ENCODE peak calls at places on chromosomes 4 and X, in eight cellular contexts. D is AG04450; S is astrocyte; N is neural progenitor cell; W is mesenchymal stem cell; C is right atrium auricular region; K is AG09309; Q is CD8-positive, alpha-beta memory T cell. H is an unnamed sample.

GRCh38 chr4:124386648-124387047 is 325.9 kb downstream of the ANKRD50 start:
- DNase-seq in D (no peak), S (no peak), N (no peak), W (no peak), C (no peak), K (no peak), Q (no peak), H (no peak)

GRCh38 chr4:95522682-95523410 is 25.9 kb downstream of the UNC5C start:
- DNase-seq in D (no peak), S (no peak), N (no peak), W (no peak), C (no peak), K (no peak), Q (no peak), H (no peak)

GRCh38 chr4:158996669-158997074 is 106.2 kb upstream of the RAPGEF2 start:
- DNase-seq in D (peak; percentile 82), S (peak; percentile 97), N (no peak), W (peak; percentile 91), C (no peak), K (peak; percentile 89), Q (no peak), H (no peak)

GRCh38 chr4:4386296-4386735 is 586 bp upstream of the NSG1 start:
- DNase-seq in D (no peak), S (no peak), N (peak; percentile 65), W (peak; percentile 47), C (no peak), K (no peak), Q (peak; percentile 30), H (no peak)

GRCh38 chrX:108123591-108124366 is 32.2 kb downstream of the ATG4A start:
- DNase-seq in D (no peak), S (peak; percentile 9), N (no peak), W (no peak), C (no peak), K (no peak), Q (no peak), H (no peak)

GRCh38 chr4:123315617-123316016 is 81.0 kb upstream of the SPRY1 start:
- DNase-seq in D (no peak), S (no peak), N (no peak), W (no peak), C (no peak), K (no peak), Q (no peak), H (no peak)

GRCh38 chrX:53071604-53072417 is 10.4 kb upstream of the TSPYL2 start:
- DNase-seq in D (no peak), S (peak; percentile 30), N (peak; percentile 81), W (peak; percentile 67), C (peak; percentile 87), K (no peak), Q (peak; percentile 78), H (peak; percentile 75)

GRCh38 chr4:151851354-151851753 is 90.5 kb upstream of the GATB start:
- DNase-seq in D (no peak), S (no peak), N (no peak), W (no peak), C (no peak), K (no peak), Q (no peak), H (no peak)

GRCh38 chrX:22314692-22315091 is 42.0 kb downstream of the CBLL2 start:
- DNase-seq in D (no peak), S (no peak), N (peak; percentile 8), W (peak; percentile 22), C (no peak), K (no peak), Q (no peak), H (no peak)

GRCh38 chr4:110770353-110770752 is 147.5 kb upstream of the PITX2 start:
- DNase-seq in D (no peak), S (no peak), N (no peak), W (no peak), C (no peak), K (no peak), Q (no peak), H (no peak)

GRCh38 chr4:165010487-165010886 is 21.3 kb upstream of the TRIM60 start:
- DNase-seq in D (no peak), S (no peak), N (no peak), W (no peak), C (no peak), K (no peak), Q (no peak), H (no peak)

GRCh38 chrX:2479420-2479780 is 21.4 kb downstream of the DHRSX start:
- DNase-seq in D (no peak), S (no peak), N (no peak), W (no peak), C (no peak), K (no peak), Q (no peak), H (no peak)

GRCh38 chrX:2471641-2472040 is 29.1 kb downstream of the DHRSX start:
- DNase-seq in D (no peak), S (no peak), N (no peak), W (no peak), C (no peak), K (no peak), Q (no peak), H (no peak)

GRCh38 chrX:2474280-2474962 is 26.4 kb downstream of the DHRSX start:
- DNase-seq in D (no peak), S (no peak), N (peak; percentile 43), W (no peak), C (no peak), K (no peak), Q (no peak), H (no peak)

GRCh38 chrX:2478546-2479419 is 22.0 kb downstream of the DHRSX start:
- DNase-seq in D (no peak), S (no peak), N (no peak), W (no peak), C (no peak), K (no peak), Q (no peak), H (no peak)

GRCh38 chrX:2474963-2475726 is 25.6 kb downstream of the DHRSX start:
- DNase-seq in D (no peak), S (no peak), N (no peak), W (no peak), C (no peak), K (no peak), Q (no peak), H (no peak)
- H3K4me3 ChIP-seq in D (no peak overlapping the region), S (no peak overlapping the region), N (no peak overlapping the region), W (no peak overlapping the region), C (no peak overlapping the region), K (no peak overlapping the region), Q (no peak overlapping the region), H (no peak overlapping the region)

GRCh38 chr4:115274545-115274944 is 161.1 kb upstream of the NDST4 start:
- DNase-seq in D (no peak), S (no peak), N (no peak), W (no peak), C (no peak), K (no peak), Q (peak; percentile 12), H (no peak)

GRCh38 chr4:115278830-115279229 is 165.4 kb upstream of the NDST4 start:
- DNase-seq in D (no peak), S (no peak), N (no peak), W (no peak), C (no peak), K (no peak), Q (no peak), H (no peak)

GRCh38 chr4:115272185-115272584 is 158.8 kb upstream of the NDST4 start:
- DNase-seq in D (no peak), S (no peak), N (no peak), W (peak; percentile 14), C (no peak), K (no peak), Q (no peak), H (no peak)

GRCh38 chr4:115272585-115272984 is 159.2 kb upstream of the NDST4 start:
- DNase-seq in D (no peak), S (no peak), N (no peak), W (peak; percentile 19), C (no peak), K (no peak), Q (no peak), H (no peak)

DNA sequence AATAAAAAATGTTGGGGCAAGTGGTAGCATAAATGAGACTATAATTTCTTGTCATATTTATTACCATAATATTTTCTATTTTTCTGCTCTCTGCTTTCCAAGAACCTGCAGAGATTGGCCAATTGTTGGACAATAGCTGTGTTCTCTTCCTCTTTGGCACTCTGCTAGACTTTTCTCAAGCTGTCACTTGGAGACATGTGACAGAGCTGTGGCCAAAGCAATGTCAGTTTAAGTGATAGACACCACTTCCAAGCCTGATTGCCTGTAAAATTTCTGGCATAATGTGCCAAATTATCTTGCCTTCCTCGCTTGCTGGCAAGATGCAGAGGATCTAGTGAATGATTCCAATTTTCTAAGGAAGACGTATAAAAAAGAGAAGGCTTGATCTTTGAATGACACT is 162.2 kb upstream of the NDST4 start:
- DNase-seq in D (no peak), S (no peak), N (no peak), W (no peak), C (no peak), K (no peak), Q (no peak), H (no peak)
- H3K4me3 ChIP-seq in D (no peak overlapping the region), S (no peak overlapping the region), N (no peak overlapping the region), W (no peak overlapping the region), C (no peak overlapping the region), K (no peak overlapping the region), Q (no peak overlapping the region), H (no peak overlapping the region)

DNA sequence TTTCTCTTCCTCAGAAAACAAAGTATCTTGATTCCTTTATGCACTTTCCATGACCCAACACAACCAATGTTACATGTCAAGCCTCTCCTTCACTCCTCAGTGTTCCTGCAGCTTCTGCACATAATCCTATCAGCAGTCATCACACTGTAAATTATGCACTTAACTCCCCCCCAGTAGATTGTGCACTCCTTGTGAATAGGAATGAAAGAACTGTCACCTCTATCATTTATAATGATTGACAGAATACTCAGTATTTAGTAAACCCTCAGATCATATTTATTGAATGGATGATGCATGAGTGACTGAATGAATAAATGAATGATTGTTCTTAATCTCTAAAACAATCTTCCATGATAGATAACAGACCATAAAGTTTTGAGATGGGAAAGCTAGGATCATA is 253.3 kb downstream of the HS3ST1 start:
- DNase-seq in D (no peak), S (no peak), N (no peak), W (no peak), C (no peak), K (no peak), Q (no peak), H (no peak)
- H3K4me3 ChIP-seq in D (no peak overlapping the region), S (no peak overlapping the region), N (no peak overlapping the region), W (no peak overlapping the region), C (no peak overlapping the region), K (no peak overlapping the region), Q (no peak overlapping the region), H (no peak overlapping the region)

DNA sequence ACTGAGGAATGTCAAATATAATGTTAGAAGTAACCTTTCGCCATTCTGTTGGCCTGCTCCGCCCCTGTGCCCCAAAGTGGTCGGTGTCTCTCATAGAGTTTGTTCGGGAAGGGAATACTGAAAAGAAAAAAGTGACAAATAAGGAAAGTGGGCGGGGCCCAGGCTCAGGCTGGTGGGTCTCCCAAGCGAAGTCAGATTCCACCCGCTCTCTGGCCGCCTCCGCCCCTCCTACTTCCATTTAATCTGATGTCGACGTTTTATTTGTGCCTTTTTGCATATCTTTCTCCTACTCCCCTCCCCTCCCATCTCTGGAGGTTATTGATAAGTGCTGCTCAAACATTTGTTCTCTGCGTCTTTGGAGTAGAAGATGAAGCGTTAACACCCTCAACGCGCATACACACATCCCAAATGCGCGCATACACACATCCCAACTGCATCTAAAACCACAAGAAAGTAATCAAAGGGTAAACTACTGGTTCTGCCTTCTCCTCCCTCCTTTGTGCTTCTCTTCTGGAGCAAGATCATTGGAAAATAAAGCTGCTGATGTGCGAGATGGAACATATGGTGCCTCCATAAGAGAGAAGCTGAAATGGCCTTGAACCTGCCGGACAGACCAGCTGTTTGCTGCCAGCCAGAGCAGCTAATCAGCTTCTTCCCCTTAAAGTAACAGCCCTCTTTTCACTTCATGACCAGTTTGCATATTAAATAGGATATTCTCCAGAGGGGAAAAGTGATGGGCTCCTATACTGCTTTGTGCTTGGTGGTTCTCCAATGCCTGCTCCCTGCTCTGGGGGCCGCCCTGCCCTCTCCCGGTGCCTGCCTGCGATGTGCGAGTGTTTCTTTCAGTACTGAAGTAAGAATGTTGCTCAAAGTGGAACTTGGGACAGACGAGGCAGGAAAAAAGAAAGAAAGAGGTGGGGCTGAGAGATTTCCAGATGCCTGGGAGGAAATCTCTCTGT is 3.1 kb downstream of the MAMLD1 start:
- DNase-seq in D (no peak), S (peak; percentile 35), N (peak; percentile 75), W (peak; percentile 83), C (no peak), K (no peak), Q (no peak), H (peak; percentile 50)
- H3K4me3 ChIP-seq in D (peak overlapping the region; percentile 74), S (peak overlapping the region; percentile 64), N (peak overlapping the region; percentile 55), W (peak overlapping the region; percentile 63), C (peak overlapping the region; percentile 59), K (peak overlapping the region; percentile 67), Q (peak overlapping the region; percentile 34), H (peak overlapping the region; percentile 44)

H was measured in colonic mucosa.